ENCODE peak calls at places on chromosomes 16 and 17, in ten cellular contexts. S, R, Y, M, B, A, K, I, Z and X are unnamed samples.
A peak's percentile ranks its signal among the peaks of the same experiment; 100 is the strongest.

GRCh38 chr17:49762148-49762941 is 1.6 kb downstream of the FAM117A start:
- DNase-seq in S (no peak), R (no peak), Y (no peak), M (no peak), B (no peak), A (no peak), K (no peak), I (no peak), Z (no peak), X (no peak)

GRCh38 chr16:73054131-73054496 is 6.2 kb upstream of the ZFHX3 start:
- DNase-seq in S (no peak), R (peak; percentile 72), Y (no peak), M (peak; percentile 43), B (peak; percentile 70), A (no peak), K (no peak), I (no peak), Z (no peak), X (no peak)

GRCh38 chr16:50449800-50450199 is 81.0 kb upstream of the BRD7 start:
- DNase-seq in S (no peak), R (no peak), Y (no peak), M (no peak), B (peak; percentile 41), A (no peak), K (no peak), I (no peak), Z (no peak), X (no peak)

GRCh38 chr16:47134550-47134949 is 9.2 kb downstream of the NETO2 start:
- DNase-seq in S (no peak), R (no peak), Y (no peak), M (no peak), B (no peak), A (no peak), K (no peak), I (no peak), Z (no peak), X (no peak)

GRCh38 chr16:1537763-1538289 is 4.4 kb downstream of the TMEM204 start:
- DNase-seq in S (no peak), R (no peak), Y (no peak), M (no peak), B (no peak), A (no peak), K (no peak), I (no peak), Z (no peak), X (no peak)

GRCh38 chr17:17853811-17854527 is 17.2 kb upstream of the SREBF1 start:
- DNase-seq in S (no peak), R (no peak), Y (no peak), M (no peak), B (no peak), A (no peak), K (no peak), I (no peak), Z (no peak), X (no peak)

GRCh38 chr17:46042248-46042647 is 43.2 kb downstream of the STH start:
- DNase-seq in S (no peak), R (no peak), Y (no peak), M (no peak), B (no peak), A (no peak), K (no peak), I (no peak), Z (no peak), X (no peak)

GRCh38 chr17:49898547-49899490 is 51.0 kb upstream of the TAC4 start:
- DNase-seq in S (no peak), R (no peak), Y (no peak), M (peak; percentile 91), B (no peak), A (no peak), K (no peak), I (no peak), Z (peak; percentile 48), X (no peak)

GRCh38 chr17:9760336-9760735 is 31.1 kb downstream of the DHRS7C start:
- DNase-seq in S (no peak), R (no peak), Y (no peak), M (no peak), B (no peak), A (no peak), K (no peak), I (no peak), Z (no peak), X (no peak)

GRCh38 chr17:50219939-50220465 is 18.6 kb upstream of the COL1A1 start:
- DNase-seq in S (no peak), R (no peak), Y (no peak), M (no peak), B (no peak), A (no peak), K (no peak), I (no peak), Z (no peak), X (no peak)

GRCh38 chr17:80872999-80873951 is 118.4 kb upstream of the CHMP6 start:
- DNase-seq in S (peak; percentile 6), R (no peak), Y (no peak), M (peak; percentile 85), B (peak; percentile 6), A (no peak), K (no peak), I (no peak), Z (no peak), X (no peak)

GRCh38 chr16:72247821-72248253 is 75.9 kb upstream of the PMFBP1 start:
- DNase-seq in S (no peak), R (no peak), Y (no peak), M (no peak), B (peak; percentile 66), A (no peak), K (no peak), I (no peak), Z (no peak), X (no peak)

GRCh38 chr16:89847930-89848297 is 19.6 kb downstream of the SPIRE2 start:
- DNase-seq in S (peak; percentile 49), R (no peak), Y (no peak), M (no peak), B (no peak), A (no peak), K (no peak), I (no peak), Z (no peak), X (no peak)

GRCh38 chr16:57826706-57827625 is 24.7 kb upstream of the KIFC3 start:
- DNase-seq in S (no peak), R (no peak), Y (no peak), M (no peak), B (no peak), A (no peak), K (no peak), I (no peak), Z (no peak), X (no peak)
- H3K4me1 ChIP-seq in S (no peaks in the 10 kb centered on the region), R (peaks cover 6% of the 10 kb centered on the region), Y (peaks cover 16% of the 10 kb centered on the region), M (no peaks in the 10 kb centered on the region), B (no peaks in the 10 kb centered on the region), A (no peaks in the 10 kb centered on the region), K (peaks cover 23% of the 10 kb centered on the region), I (peaks cover 10% of the 10 kb centered on the region), Z (peaks cover 13% of the 10 kb centered on the region), X (no peaks in the 10 kb centered on the region)

DNA sequence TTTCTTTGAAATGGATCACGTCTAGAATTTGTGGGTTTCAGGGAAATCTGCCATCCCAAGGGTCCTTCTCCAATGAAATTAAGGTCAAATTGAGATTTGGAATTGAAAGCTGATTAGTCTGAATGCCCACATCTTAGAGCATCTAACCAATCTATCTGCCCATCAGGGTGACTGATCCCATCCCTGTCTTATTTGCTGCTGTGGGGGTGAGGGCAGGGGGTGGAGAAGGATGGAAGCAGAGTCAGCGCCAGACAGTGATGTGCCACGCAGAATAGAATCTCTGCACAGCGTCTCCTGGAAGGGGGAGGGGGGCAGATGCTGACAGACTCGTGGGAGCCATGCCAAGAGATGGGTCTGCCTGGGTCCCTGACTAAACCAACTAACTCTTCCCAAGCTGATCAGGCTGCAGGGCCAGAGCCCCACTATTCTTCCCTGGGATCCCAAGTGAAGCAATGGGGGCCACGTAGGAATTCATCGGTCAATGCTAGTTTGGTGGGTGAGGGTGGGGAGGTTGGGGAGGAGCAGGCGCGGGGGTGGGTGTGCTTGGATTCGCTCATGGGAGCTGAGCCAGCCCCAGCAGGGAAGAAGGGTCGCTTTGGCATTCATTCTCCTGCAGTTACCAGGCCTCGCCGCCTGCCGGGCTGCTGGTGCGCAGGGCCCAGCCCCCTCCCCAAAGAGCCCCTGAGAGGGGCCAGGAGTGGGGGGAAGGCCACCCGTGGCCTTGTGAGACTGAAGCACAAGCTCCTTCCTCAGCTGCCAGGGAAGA is 32.2 kb downstream of the CDK5RAP3 start:
- DNase-seq in S (no peak), R (peak; percentile 86), Y (no peak), M (peak; percentile 69), B (no peak), A (no peak), K (no peak), I (no peak), Z (no peak), X (no peak)
- H3K27ac ChIP-seq in S (peak overlapping the region; percentile 11), R (peak overlapping the region; percentile 100), Y (peak overlapping the region; percentile 89), M (peak overlapping the region; percentile 46), B (peak overlapping the region; percentile 53), A (no peak overlapping the region), K (peak overlapping the region; percentile 29), I (peak overlapping the region; percentile 84), Z (peak overlapping the region; percentile 20), X (no peak overlapping the region)

DNA sequence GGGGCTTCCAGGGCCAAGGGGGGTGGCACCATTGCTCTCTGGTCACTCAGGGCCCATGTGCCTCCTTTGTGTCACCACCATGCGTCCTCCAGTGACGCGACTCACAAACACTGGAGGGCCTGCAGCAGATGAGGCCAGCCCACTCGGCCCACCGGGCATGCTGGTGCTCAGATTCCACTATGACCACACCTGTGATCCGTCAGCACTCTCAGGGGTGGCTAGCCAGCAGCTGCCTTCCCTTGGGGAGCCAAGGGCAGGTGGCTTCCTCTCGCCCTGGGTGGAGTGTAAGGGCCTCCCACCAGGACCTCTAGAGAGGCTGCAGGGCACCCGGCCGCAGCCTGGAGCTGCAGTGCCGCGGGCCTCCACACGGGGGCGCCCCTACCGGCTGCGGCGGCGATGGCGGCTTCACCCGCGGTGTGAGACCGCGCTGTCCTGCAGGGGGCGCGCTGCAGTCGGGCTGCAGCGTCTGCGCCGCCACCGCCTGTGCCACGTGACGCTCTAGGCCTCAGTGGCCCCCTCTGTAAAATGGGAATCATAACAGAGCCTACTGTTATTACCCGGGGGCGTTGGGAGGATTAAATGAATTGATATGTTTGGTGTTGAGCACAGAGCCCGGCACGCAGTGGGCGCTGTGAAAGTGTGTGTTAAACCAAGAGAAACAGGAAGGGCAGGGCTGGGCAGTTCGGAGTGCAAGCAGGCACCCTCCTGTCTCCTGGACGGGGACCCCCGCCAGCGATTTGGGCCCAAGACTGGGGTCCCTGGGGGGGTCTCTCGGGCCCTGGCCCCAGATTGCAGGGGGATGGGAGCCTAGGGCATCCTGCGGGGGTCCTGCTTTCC is 192.4 kb upstream of the GSE1 start:
- DNase-seq in S (peak; percentile 75), R (peak; percentile 85), Y (no peak), M (peak; percentile 69), B (peak; percentile 72), A (no peak), K (no peak), I (no peak), Z (peak; percentile 49), X (no peak)
- TF ChIP-seq POLR2AphosphoS5 in S (no peak), R (no peak), Y (no peak), M (no peak), B (no peak), A (no peak), K (peak; percentile 49), I (peak; percentile 48), Z (peak; percentile 25), X (no peak)

DNA sequence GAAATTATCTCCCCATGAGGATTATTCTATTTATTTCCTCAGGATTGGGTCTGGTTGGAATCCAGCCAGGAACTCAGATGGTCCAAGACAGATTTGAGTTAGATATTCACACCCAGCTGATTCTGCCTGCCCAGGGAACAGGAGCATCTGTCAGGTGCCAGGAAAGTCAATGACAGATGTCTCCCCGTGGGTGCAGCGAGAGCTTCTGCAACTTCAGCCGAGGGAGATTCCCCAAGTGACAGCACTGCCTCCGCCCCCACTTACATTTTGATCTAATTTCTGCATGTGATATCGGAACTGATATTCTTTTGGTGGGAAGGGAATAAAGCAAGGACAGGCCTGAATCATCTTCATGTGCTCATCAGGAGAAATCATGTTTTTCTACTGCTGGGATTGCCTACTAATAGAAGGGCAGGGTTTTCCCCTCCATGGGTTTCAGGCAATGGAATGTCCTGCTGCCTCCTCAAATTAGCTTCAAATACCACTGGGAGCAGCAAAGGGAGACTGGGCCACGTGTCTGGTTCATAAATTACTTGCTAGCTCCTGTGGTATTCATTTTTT is 15.7 kb upstream of the DHX8 start:
- DNase-seq in S (no peak), R (no peak), Y (no peak), M (no peak), B (peak; percentile 77), A (no peak), K (no peak), I (no peak), Z (no peak), X (no peak)
- H3K4me1 ChIP-seq in S (peaks cover 15% of the 10 kb centered on the region), R (peaks cover 4% of the 10 kb centered on the region), Y (no peaks in the 10 kb centered on the region), M (no peaks in the 10 kb centered on the region), B (no peaks in the 10 kb centered on the region), A (no peaks in the 10 kb centered on the region), K (peaks cover 13% of the 10 kb centered on the region), I (no peaks in the 10 kb centered on the region), Z (no peaks in the 10 kb centered on the region), X (peaks cover 24% of the 10 kb centered on the region)